ENCODE peak calls at places on chromosome 15, in four cellular contexts. D, A, J and X are unnamed samples. For H3K4me1, the result is how much of the 10 kb centered on the place peaks cover.

GRCh38 chr15:94126999-94127398 is 104.4 kb upstream of the MCTP2 start:
- DNase-seq in J (no peak), A (no peak), D (no peak), X (no peak)

GRCh38 chr15:62857411-62857853 is 185.1 kb upstream of the TPM1 start:
- DNase-seq in J (no peak), A (no peak), D (no peak), X (peak)

GRCh38 chr15:53072077-53072476 is 281.9 kb upstream of the ONECUT1 start:
- DNase-seq in J (no peak), A (peak), D (no peak), X (peak)

GRCh38 chr15:78130466-78131294 is 565 bp downstream of the CIB2 start:
- DNase-seq in A (peak), J (no peak), D (no peak), X (no peak)

GRCh38 chr15:35067501-35068347 is 17.4 kb downstream of the NANOGP8 start:
- DNase-seq in A (no peak), D (no peak), J (no peak), X (no peak)

GRCh38 chr15:57281357-57281756 is 94.9 kb upstream of the CGNL1 start:
- DNase-seq in A (no peak), D (no peak), J (no peak), X (no peak)

GRCh38 chr15:41906608-41907007 is 12.8 kb upstream of the SPTBN5 start:
- DNase-seq in A (no peak), J (no peak), D (no peak), X (no peak)

GRCh38 chr15:70274908-70275307 is 177.2 kb upstream of the TLE3 start:
- DNase-seq in D (no peak), A (no peak), J (no peak), X (no peak)

GRCh38 chr15:41367418-41367817 is 34.7 kb downstream of the NUSAP1 start:
- DNase-seq in J (no peak), D (no peak), A (no peak), X (no peak)

GRCh38 chr15:40863660-40864285 is 10.3 kb downstream of the RHOV start:
- DNase-seq in D (no peak), J (no peak), A (peak), X (no peak)

GRCh38 chr15:77632760-77633133 is at the start of gene LINGO1:
- DNase-seq in D (no peak), A (no peak), J (no peak), X (no peak)

GRCh38 chr15:79010278-79010677 is 65.4 kb upstream of the CTSH start:
- DNase-seq in D (no peak), J (no peak), A (no peak), X (no peak)

GRCh38 chr15:81596159-81596865 is 222.3 kb upstream of the TMC3 start:
- DNase-seq in D (no peak), A (no peak), J (no peak), X (no peak)

GRCh38 chr15:80780416-80781221 is 1.4 kb downstream of the CEMIP start:
- DNase-seq in A (peak), J (no peak), D (peak), X (no peak)

GRCh38 chr15:50767332-50767861 is 1.9 kb upstream of the SPPL2A start:
- DNase-seq in A (peak), J (no peak), D (peak), X (no peak)

GRCh38 chr15:26873846-26874245 is 7.0 kb downstream of the GABRA5 start:
- DNase-seq in J (no peak), A (no peak), D (peak), X (no peak)

GRCh38 chr15:45646220-45646619 is 11.4 kb downstream of the SQOR start:
- DNase-seq in J (no peak), D (no peak), A (no peak), X (no peak)

GRCh38 chr15:96254168-96254567 is 76.3 kb upstream of the NR2F2 start:
- DNase-seq in A (no peak), J (no peak), D (no peak), X (no peak)

GRCh38 chr15:62889734-62890505 is 152.6 kb upstream of the TPM1 start:
- DNase-seq in J (no peak), A (peak), D (no peak), X (no peak)

GRCh38 chr15:22989576-22990477 is 9.7 kb upstream of the CYFIP1 start:
- DNase-seq in D (no peak), J (no peak), A (no peak), X (no peak)

GRCh38 chr15:51883436-51883835 is 54.0 kb downstream of the TMOD3 start:
- DNase-seq in D (no peak), J (no peak), A (no peak), X (no peak)

GRCh38 chr15:60172147-60172546 is 168.0 kb downstream of the FOXB1 start:
- DNase-seq in D (no peak), A (no peak), J (no peak), X (no peak)

GRCh38 chr15:89898628-89899302 is 5.0 kb upstream of the AP3S2 start:
- DNase-seq in A (no peak), J (peak), D (no peak), X (peak)

GRCh38 chr15:82901114-82901805 is 51.3 kb downstream of the HOMER2 start:
- DNase-seq in J (no peak), D (no peak), A (no peak), X (no peak)

GRCh38 chr15:70702584-70702983 is 60.8 kb downstream of the UACA start:
- DNase-seq in J (no peak), A (no peak), D (no peak), X (no peak)

GRCh38 chr15:83112233-83112958 is 5.0 kb downstream of the TM6SF1 start:
- DNase-seq in A (no peak), J (no peak), D (no peak), X (no peak)

GRCh38 chr15:69398541-69398940 is 15.6 kb upstream of the KIF23 start:
- DNase-seq in J (no peak), A (no peak), D (no peak), X (no peak)

GRCh38 chr15:60844431-60845174 is 365.7 kb upstream of the ICE2 start:
- DNase-seq in A (no peak), J (peak), D (no peak), X (peak)

GRCh38 chr15:40151991-40152390 is 8.9 kb upstream of the BUB1B start:
- DNase-seq in J (no peak), A (no peak), D (no peak), X (no peak)

GRCh38 chr15:86571873-86572272 is 492.2 kb downstream of the AGBL1 start:
- DNase-seq in J (no peak), D (no peak), A (no peak), X (no peak)

GRCh38 chr15:38539008-38539343 is 25.6 kb downstream of the RASGRP1 start:
- DNase-seq in A (no peak), D (no peak), J (no peak), X (no peak)

GRCh38 chr15:38541046-38541445 is 23.6 kb downstream of the RASGRP1 start:
- DNase-seq in D (no peak), A (no peak), J (no peak), X (no peak)

GRCh38 chr15:38538328-38539007 is 26.1 kb downstream of the RASGRP1 start:
- DNase-seq in D (no peak), J (no peak), A (no peak), X (no peak)

GRCh38 chr15:38536201-38536676 is 28.4 kb downstream of the RASGRP1 start:
- DNase-seq in D (peak), J (no peak), A (no peak), X (no peak)

GRCh38 chr15:38540516-38540915 is 24.1 kb downstream of the RASGRP1 start:
- DNase-seq in A (no peak), J (no peak), D (no peak), X (no peak)
- H3K4me1 ChIP-seq in A (under half), J (half or more), D (under half), X (half or more)

GRCh38 chr15:98874359-98874758 is 133.2 kb downstream of the PGPEP1L start:
- DNase-seq in A (no peak), D (no peak), J (no peak), X (no peak)
- H3K4me3 ChIP-seq in A (no peak), D (no peak), J (no peak), X (no peak)

GRCh38 chr15:67085237-67085817 is 19.9 kb downstream of the SMAD3 start:
- DNase-seq in J (no peak), A (no peak), D (no peak), X (no peak)
- H3K4me1 ChIP-seq in J (half or more), A (half or more), D (half or more), X (half or more)

GRCh38 chr15:74179101-74179841 is 5.8 kb downstream of the ISLR start:
- DNase-seq in D (peak), J (no peak), A (no peak), X (no peak)
- H3K4me3 ChIP-seq in D (peak), J (no peak), A (no peak), X (no peak)

DNA sequence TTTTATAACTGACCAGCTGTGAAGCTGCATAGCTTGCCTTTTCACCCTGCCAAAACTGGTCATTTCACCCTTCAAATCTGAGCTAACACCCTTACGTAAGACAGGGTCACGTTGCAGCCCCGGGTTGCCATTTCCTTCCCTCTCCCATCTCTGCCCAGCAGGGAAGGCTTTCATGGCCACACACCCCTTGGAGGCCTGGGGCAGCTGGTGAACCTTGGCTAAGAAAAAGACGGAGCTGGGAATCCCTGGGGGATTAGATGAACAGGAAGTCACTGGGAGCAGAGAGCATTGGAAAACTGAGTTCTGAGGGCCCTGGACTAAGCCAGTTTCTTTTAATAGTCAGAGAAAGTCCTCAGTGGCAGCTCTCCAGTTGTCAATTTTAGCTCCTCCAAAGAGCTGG is 67.8 kb downstream of the TTC23 start:
- DNase-seq in J (no peak), A (no peak), D (no peak), X (no peak)
- H3K4me1 ChIP-seq in J (under half), A (under half), D (under half), X (under half)

GRCh38 chr15:49620174-49620573 is 444 bp downstream of the FAM227B start:
- DNase-seq in D (no peak), A (peak), J (no peak), X (no peak)
- H3K4me3 ChIP-seq in D (peak), A (peak), J (peak), X (peak)

DNA sequence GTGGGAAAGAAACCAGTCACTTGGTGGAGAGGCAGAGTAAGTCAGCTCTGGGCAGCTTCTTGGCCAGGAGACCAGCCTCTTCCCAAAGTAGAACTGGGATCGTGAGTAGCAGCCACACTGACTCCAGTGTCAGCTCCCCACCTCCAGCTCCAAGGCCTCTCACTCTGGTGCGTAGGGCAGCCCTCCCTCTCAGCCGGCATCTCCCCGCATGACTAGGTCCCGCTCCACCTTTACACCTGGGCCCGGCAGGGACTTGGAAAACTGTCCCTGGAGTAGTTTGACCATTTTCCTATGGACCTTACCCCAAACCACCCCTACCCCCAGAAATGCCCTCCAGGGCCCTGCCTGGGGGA is 3.3 kb downstream of the STRA6 start:
- DNase-seq in D (no peak), A (no peak), J (no peak), X (no peak)
- H3K4me1 ChIP-seq in D (under half), A (under half), J (under half), X (under half)

DNA sequence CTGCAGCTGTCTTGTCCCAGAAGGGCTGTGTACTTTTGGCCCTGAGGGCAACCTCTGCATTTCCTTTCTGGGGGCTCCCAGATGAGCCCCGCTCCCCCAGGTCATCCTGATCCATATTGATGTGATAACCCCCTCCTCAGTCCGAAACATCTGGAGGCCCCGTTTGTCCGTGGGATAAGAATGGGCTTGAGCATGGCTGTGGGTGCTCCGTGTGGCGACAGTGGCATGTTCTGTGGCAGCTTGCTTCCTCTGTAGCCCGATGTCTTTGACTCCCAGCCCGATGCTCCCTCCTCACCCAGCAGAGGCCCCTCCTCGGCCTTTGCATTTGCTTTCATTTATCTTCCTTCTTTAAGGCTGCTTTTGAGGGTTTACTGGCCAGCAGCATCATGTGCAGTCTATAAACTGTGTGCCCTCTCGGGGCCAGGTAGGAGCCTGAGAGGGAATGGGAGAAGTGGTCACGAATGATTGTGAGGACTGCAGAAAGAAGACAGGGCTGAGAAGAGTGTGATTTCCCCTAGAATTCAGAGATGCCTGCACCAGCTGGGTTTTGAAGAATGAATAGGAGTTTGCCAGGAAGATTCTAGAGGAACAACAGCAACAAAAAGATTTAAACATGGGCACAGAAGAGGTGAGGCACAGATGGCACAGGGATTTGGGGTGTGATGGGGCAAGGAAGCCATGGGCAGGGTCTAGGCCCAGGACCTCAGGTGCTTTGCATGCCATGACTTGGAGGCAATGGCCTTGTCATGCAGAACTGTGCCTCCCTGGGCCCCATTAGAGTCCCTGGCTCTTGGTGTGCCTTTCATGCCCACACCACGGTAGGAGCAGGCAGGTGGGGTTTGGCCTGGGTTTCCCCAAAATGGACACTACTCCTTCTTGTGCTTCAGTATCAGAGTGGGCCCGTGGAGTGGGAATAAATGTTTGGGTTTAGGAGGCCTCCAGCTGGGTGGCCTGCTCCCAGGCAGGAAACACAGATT is 34.2 kb downstream of the APBA2 start:
- DNase-seq in D (no peak), A (no peak), J (no peak), X (no peak)
- H3K4me3 ChIP-seq in D (no peak), A (no peak), J (no peak), X (no peak)

GRCh38 chr15:85331666-85332261 is 48.6 kb upstream of the AKAP13 start:
- DNase-seq in J (no peak), A (no peak), D (no peak), X (no peak)
- H3K4me1 ChIP-seq in J (under half), A (under half), D (half or more), X (under half)